ENCODE peak calls at places on chromosomes 7 and 10, in five cellular contexts. One of them, this sample, is unnamed.

GRCh38 chr10:95741807-95742528 is 14.0 kb upstream of the ENTPD1 start:
- DNase-seq in left lung: no peak
- DNase-seq in astrocyte of the cerebellum: no peak
- DNase-seq in left ventricle myocardium inferior: no peak
- DNase-seq in brain microvascular endothelial cell: peak; percentile 85
- DNase-seq in this sample: no peak

GRCh38 chr7:24383055-24383454 is 99.1 kb downstream of the NPY start:
- DNase-seq in brain microvascular endothelial cell: no peak
- DNase-seq in left lung: no peak
- DNase-seq in left ventricle myocardium inferior: no peak
- DNase-seq in astrocyte of the cerebellum: no peak
- DNase-seq in this sample: no peak

GRCh38 chr10:132158810-132159209 is 27.9 kb upstream of the DPYSL4 start:
- DNase-seq in astrocyte of the cerebellum: no peak
- DNase-seq in left lung: no peak
- DNase-seq in left ventricle myocardium inferior: no peak
- DNase-seq in brain microvascular endothelial cell: no peak
- DNase-seq in this sample: peak; percentile 82

GRCh38 chr7:123871998-123872867 is 27.3 kb downstream of the HYAL4 start:
- DNase-seq in left lung: no peak
- DNase-seq in astrocyte of the cerebellum: peak; percentile 19
- DNase-seq in left ventricle myocardium inferior: no peak
- DNase-seq in brain microvascular endothelial cell: peak; percentile 56
- DNase-seq in this sample: peak; percentile 37

GRCh38 chr7:135197343-135197742 is 14.0 kb downstream of the WDR91 start:
- DNase-seq in left lung: no peak
- DNase-seq in left ventricle myocardium inferior: no peak
- DNase-seq in astrocyte of the cerebellum: no peak
- DNase-seq in brain microvascular endothelial cell: no peak
- DNase-seq in this sample: no peak

GRCh38 chr10:23556727-23557440 is 118.0 kb downstream of the OTUD1 start:
- DNase-seq in left lung: no peak
- DNase-seq in astrocyte of the cerebellum: peak; percentile 3
- DNase-seq in brain microvascular endothelial cell: peak; percentile 7
- DNase-seq in left ventricle myocardium inferior: no peak
- DNase-seq in this sample: no peak

GRCh38 chr7:18352339-18353255 is 143.0 kb upstream of the HDAC9 start:
- DNase-seq in left ventricle myocardium inferior: no peak
- DNase-seq in brain microvascular endothelial cell: peak; percentile 57
- DNase-seq in astrocyte of the cerebellum: peak; percentile 76
- DNase-seq in left lung: peak; percentile 14
- DNase-seq in this sample: peak; percentile 9

GRCh38 chr7:32088336-32088975 is 18.2 kb upstream of the PDE1C start:
- DNase-seq in left ventricle myocardium inferior: no peak
- DNase-seq in left lung: peak; percentile 59
- DNase-seq in astrocyte of the cerebellum: no peak
- DNase-seq in brain microvascular endothelial cell: no peak
- DNase-seq in this sample: no peak

GRCh38 chr7:133771778-133772421 is 355.2 kb upstream of the LRGUK start:
- DNase-seq in left ventricle myocardium inferior: no peak
- DNase-seq in left lung: no peak
- DNase-seq in astrocyte of the cerebellum: no peak
- DNase-seq in brain microvascular endothelial cell: no peak
- DNase-seq in this sample: no peak

GRCh38 chr10:28382520-28383269 is 79.8 kb upstream of the MPP7 start:
- DNase-seq in astrocyte of the cerebellum: no peak
- DNase-seq in left ventricle myocardium inferior: no peak
- DNase-seq in left lung: no peak
- DNase-seq in brain microvascular endothelial cell: peak; percentile 33
- DNase-seq in this sample: no peak

GRCh38 chr7:36209814-36210183 is 56.7 kb downstream of the EEPD1 start:
- DNase-seq in left ventricle myocardium inferior: no peak
- DNase-seq in left lung: no peak
- DNase-seq in astrocyte of the cerebellum: no peak
- DNase-seq in brain microvascular endothelial cell: no peak
- DNase-seq in this sample: no peak

GRCh38 chr7:149310113-149310836 is 48.3 kb downstream of the ZNF783 start:
- DNase-seq in astrocyte of the cerebellum: peak; percentile 27
- DNase-seq in brain microvascular endothelial cell: peak; percentile 78
- DNase-seq in left lung: no peak
- DNase-seq in left ventricle myocardium inferior: no peak
- DNase-seq in this sample: peak; percentile 65

DNA sequence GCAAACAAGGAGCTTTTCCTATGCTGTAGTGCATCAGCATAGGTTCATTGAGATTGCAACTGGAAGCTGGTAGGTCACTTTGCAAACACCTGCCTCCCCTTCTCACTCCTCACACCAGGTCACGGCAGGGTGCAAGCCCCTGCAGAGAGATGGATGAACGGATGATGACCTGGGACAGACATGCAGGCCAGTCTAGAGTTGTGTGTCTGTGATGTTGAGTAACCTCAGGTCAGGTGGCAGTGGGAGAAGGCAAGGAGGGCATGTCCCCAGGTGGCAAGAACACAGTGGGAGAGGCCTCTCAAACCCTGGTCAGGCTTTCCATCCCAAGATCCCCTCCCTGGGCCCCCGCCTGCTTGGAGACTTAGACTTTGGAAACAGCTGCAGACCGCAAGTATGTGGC is 197.1 kb upstream of the LYZL2 start:
- DNase-seq in left ventricle myocardium inferior: no peak
- DNase-seq in astrocyte of the cerebellum: no peak
- DNase-seq in brain microvascular endothelial cell: no peak
- DNase-seq in left lung: no peak
- DNase-seq in this sample: no peak
- H3K4me3 ChIP-seq in left ventricle myocardium inferior: no peak overlapping the region
- H3K4me3 ChIP-seq in astrocyte of the cerebellum: no peak overlapping the region
- H3K4me3 ChIP-seq in brain microvascular endothelial cell: no peak overlapping the region
- H3K4me3 ChIP-seq in left lung: no peak overlapping the region
- H3K4me3 ChIP-seq in this sample: no peak overlapping the region

GRCh38 chr7:45923818-45924217 is 2.7 kb upstream of the IGFBP3 start:
- DNase-seq in astrocyte of the cerebellum: no peak
- DNase-seq in left ventricle myocardium inferior: no peak
- DNase-seq in brain microvascular endothelial cell: no peak
- DNase-seq in left lung: no peak
- DNase-seq in this sample: no peak

GRCh38 chr7:45921381-45921698 is 268 bp upstream of the IGFBP3 start:
- DNase-seq in left ventricle myocardium inferior: no peak
- DNase-seq in brain microvascular endothelial cell: no peak
- DNase-seq in astrocyte of the cerebellum: no peak
- DNase-seq in left lung: no peak
- DNase-seq in this sample: no peak

GRCh38 chr7:45921699-45922519 is 837 bp upstream of the IGFBP3 start:
- DNase-seq in astrocyte of the cerebellum: peak; percentile 56
- DNase-seq in brain microvascular endothelial cell: peak; percentile 81
- DNase-seq in left ventricle myocardium inferior: peak; percentile 66
- DNase-seq in left lung: no peak
- DNase-seq in this sample: no peak

GRCh38 chr7:45923290-45923689 is 2.2 kb upstream of the IGFBP3 start:
- DNase-seq in left lung: peak; percentile 87
- DNase-seq in brain microvascular endothelial cell: peak; percentile 75
- DNase-seq in left ventricle myocardium inferior: peak; percentile 78
- DNase-seq in astrocyte of the cerebellum: peak; percentile 59
- DNase-seq in this sample: no peak

GRCh38 chr7:45922810-45923209 is 1.7 kb upstream of the IGFBP3 start:
- DNase-seq in brain microvascular endothelial cell: no peak
- DNase-seq in astrocyte of the cerebellum: no peak
- DNase-seq in left lung: no peak
- DNase-seq in left ventricle myocardium inferior: no peak
- DNase-seq in this sample: no peak
- H3K4me3 ChIP-seq in brain microvascular endothelial cell: peak overlapping the region; percentile 45
- H3K4me3 ChIP-seq in astrocyte of the cerebellum: peak overlapping the region; percentile 57
- H3K4me3 ChIP-seq in left lung: no peak overlapping the region
- H3K4me3 ChIP-seq in left ventricle myocardium inferior: peak overlapping the region; percentile 75
- H3K4me3 ChIP-seq in this sample: no peak overlapping the region

GRCh38 chr7:150909192-150909591 is 56.9 kb downstream of the AOC1 start:
- DNase-seq in left lung: no peak
- DNase-seq in brain microvascular endothelial cell: no peak
- DNase-seq in left ventricle myocardium inferior: no peak
- DNase-seq in astrocyte of the cerebellum: no peak
- DNase-seq in this sample: peak; percentile 95

GRCh38 chr7:150912427-150912826 is 60.1 kb downstream of the AOC1 start:
- DNase-seq in brain microvascular endothelial cell: no peak
- DNase-seq in left ventricle myocardium inferior: no peak
- DNase-seq in astrocyte of the cerebellum: no peak
- DNase-seq in left lung: no peak
- DNase-seq in this sample: no peak

GRCh38 chr7:150914196-150914595 is 61.9 kb downstream of the AOC1 start:
- DNase-seq in brain microvascular endothelial cell: no peak
- DNase-seq in astrocyte of the cerebellum: no peak
- DNase-seq in left lung: no peak
- DNase-seq in left ventricle myocardium inferior: no peak
- DNase-seq in this sample: no peak

GRCh38 chr7:150910996-150911422 is 58.7 kb downstream of the AOC1 start:
- DNase-seq in brain microvascular endothelial cell: no peak
- DNase-seq in left lung: no peak
- DNase-seq in left ventricle myocardium inferior: no peak
- DNase-seq in astrocyte of the cerebellum: no peak
- DNase-seq in this sample: peak; percentile 28

GRCh38 chr7:150911590-150912267 is 59.4 kb downstream of the AOC1 start:
- DNase-seq in left lung: no peak
- DNase-seq in astrocyte of the cerebellum: no peak
- DNase-seq in left ventricle myocardium inferior: no peak
- DNase-seq in brain microvascular endothelial cell: no peak
- DNase-seq in this sample: no peak
- H3K4me3 ChIP-seq in left lung: no peak overlapping the region
- H3K4me3 ChIP-seq in astrocyte of the cerebellum: no peak overlapping the region
- H3K4me3 ChIP-seq in left ventricle myocardium inferior: no peak overlapping the region
- H3K4me3 ChIP-seq in brain microvascular endothelial cell: no peak overlapping the region
- H3K4me3 ChIP-seq in this sample: no peak overlapping the region

DNA sequence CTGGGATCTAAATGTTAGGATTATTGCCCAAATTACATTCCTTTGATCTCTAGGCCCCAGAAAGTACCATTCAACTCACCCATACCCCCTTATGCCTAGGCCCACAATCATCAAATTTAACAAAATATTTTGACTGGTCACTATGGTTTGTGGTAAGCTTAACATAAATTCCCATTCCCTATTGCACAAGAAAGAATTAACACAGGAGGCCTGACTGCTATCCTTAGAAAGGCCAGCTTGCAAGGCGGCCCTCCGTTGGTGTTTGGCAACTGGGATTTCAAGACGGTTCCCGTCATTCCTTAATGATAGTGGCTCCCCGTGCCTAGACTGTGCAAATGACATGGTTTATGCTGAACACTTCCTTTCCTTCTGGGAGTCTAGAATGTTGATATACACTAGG is 29.6 kb downstream of the ARHGAP21 start:
- DNase-seq in left lung: no peak
- DNase-seq in astrocyte of the cerebellum: no peak
- DNase-seq in brain microvascular endothelial cell: no peak
- DNase-seq in left ventricle myocardium inferior: no peak
- DNase-seq in this sample: no peak
- H3K4me3 ChIP-seq in left lung: no peak overlapping the region
- H3K4me3 ChIP-seq in astrocyte of the cerebellum: no peak overlapping the region
- H3K4me3 ChIP-seq in brain microvascular endothelial cell: no peak overlapping the region
- H3K4me3 ChIP-seq in left ventricle myocardium inferior: no peak overlapping the region
- H3K4me3 ChIP-seq in this sample: no peak overlapping the region

GRCh38 chr7:72077776-72078175 is 334.4 kb downstream of the CALN1 start:
- DNase-seq in left ventricle myocardium inferior: no peak
- DNase-seq in left lung: no peak
- DNase-seq in astrocyte of the cerebellum: no peak
- DNase-seq in brain microvascular endothelial cell: no peak
- DNase-seq in this sample: no peak
- H3K4me3 ChIP-seq in left ventricle myocardium inferior: no peak overlapping the region
- H3K4me3 ChIP-seq in left lung: no peak overlapping the region
- H3K4me3 ChIP-seq in astrocyte of the cerebellum: no peak overlapping the region
- H3K4me3 ChIP-seq in brain microvascular endothelial cell: no peak overlapping the region
- H3K4me3 ChIP-seq in this sample: no peak overlapping the region

GRCh38 chr10:120963053-120963533 is 111.9 kb downstream of the WDR11 start:
- DNase-seq in left lung: peak; percentile 90
- DNase-seq in astrocyte of the cerebellum: no peak
- DNase-seq in brain microvascular endothelial cell: no peak
- DNase-seq in left ventricle myocardium inferior: no peak
- DNase-seq in this sample: no peak

GRCh38 chr10:120961720-120962259 is 110.6 kb downstream of the WDR11 start:
- DNase-seq in astrocyte of the cerebellum: no peak
- DNase-seq in left lung: no peak
- DNase-seq in brain microvascular endothelial cell: no peak
- DNase-seq in left ventricle myocardium inferior: no peak
- DNase-seq in this sample: no peak

GRCh38 chr10:120962386-120963052 is 111.4 kb downstream of the WDR11 start:
- DNase-seq in astrocyte of the cerebellum: no peak
- DNase-seq in brain microvascular endothelial cell: no peak
- DNase-seq in left lung: no peak
- DNase-seq in left ventricle myocardium inferior: no peak
- DNase-seq in this sample: no peak

GRCh38 chr10:120966657-120967045 is 115.5 kb downstream of the WDR11 start:
- DNase-seq in astrocyte of the cerebellum: no peak
- DNase-seq in left ventricle myocardium inferior: no peak
- DNase-seq in brain microvascular endothelial cell: no peak
- DNase-seq in left lung: no peak
- DNase-seq in this sample: no peak

DNA sequence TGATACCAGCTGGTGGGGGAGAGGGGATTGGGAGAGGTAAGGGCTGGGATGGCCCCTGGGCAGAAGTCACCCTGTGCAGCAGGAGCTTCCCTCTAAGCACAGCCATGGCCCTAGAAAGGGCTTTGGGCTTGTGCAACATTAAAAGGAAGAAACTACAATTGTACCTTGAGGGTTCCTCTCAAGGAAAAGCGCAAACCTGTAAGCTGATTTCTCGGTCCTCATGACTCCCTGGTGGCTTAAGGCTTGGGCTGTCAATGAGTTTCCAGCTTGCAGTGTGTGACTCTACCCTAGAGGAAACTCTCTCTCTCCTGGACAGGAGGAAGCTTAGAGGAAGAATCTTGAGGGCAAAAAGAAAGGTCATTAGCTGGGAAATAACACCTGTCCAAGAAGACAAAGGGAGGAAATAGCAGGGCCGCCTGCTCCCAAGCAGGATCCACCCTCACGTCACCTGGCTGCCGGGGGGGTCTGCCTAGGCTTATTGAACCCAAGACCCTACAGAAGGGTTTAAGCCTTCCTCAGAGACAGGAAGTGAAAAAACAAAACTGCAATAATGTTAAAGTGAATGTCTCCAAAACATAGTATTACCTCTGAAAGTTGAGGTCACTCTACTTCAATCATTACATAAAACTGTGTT is 112.5 kb downstream of the WDR11 start:
- DNase-seq in brain microvascular endothelial cell: no peak
- DNase-seq in astrocyte of the cerebellum: no peak
- DNase-seq in left lung: no peak
- DNase-seq in left ventricle myocardium inferior: no peak
- DNase-seq in this sample: no peak
- H3K4me3 ChIP-seq in brain microvascular endothelial cell: no peak overlapping the region
- H3K4me3 ChIP-seq in astrocyte of the cerebellum: no peak overlapping the region
- H3K4me3 ChIP-seq in left lung: no peak overlapping the region
- H3K4me3 ChIP-seq in left ventricle myocardium inferior: no peak overlapping the region
- H3K4me3 ChIP-seq in this sample: no peak overlapping the region

This sample was measured in Jurkat, Clone E6-1.